ENCODE peak calls at places on chromosomes 12 and 14, in five cellular contexts. X is CD8-positive, alpha-beta T cell; J is right lobe of liver; W is H1; P is astrocyte of the spinal cord. N is an unnamed sample.

GRCh38 chr12:67091204-67091603 is 178.0 kb upstream of the CAND1 start:
- DNase-seq in X (no peak), J (no peak), W (no peak), P (no peak), N (no peak)

GRCh38 chr14:58398495-58398894 is 2.8 kb downstream of the TOMM20L start:
- DNase-seq in X (no peak), J (no peak), W (no peak), P (no peak), N (no peak)

GRCh38 chr14:92783813-92784431 is 10.2 kb upstream of the GOLGA5 start:
- DNase-seq in X (no peak), J (no peak), W (no peak), P (peak; percentile 80), N (peak; percentile 86)

GRCh38 chr14:35506461-35506860 is 27.5 kb upstream of the INSM2 start:
- DNase-seq in X (no peak), J (no peak), W (no peak), P (no peak), N (no peak)

GRCh38 chr12:41402804-41403203 is 214.7 kb downstream of the PDZRN4 start:
- DNase-seq in X (no peak), J (no peak), W (no peak), P (no peak), N (peak; percentile 3)

GRCh38 chr14:50943943-50944646 is at the start of gene PYGL:
- DNase-seq in X (no peak), J (peak; percentile 92), W (peak; percentile 88), P (peak; percentile 58), N (peak; percentile 63)

GRCh38 chr14:95097385-95097784 is 59.9 kb downstream of the DICER1 start:
- DNase-seq in X (no peak), J (no peak), W (no peak), P (no peak), N (peak; percentile 42)

GRCh38 chr14:96911499-96912130 is 114.4 kb downstream of the VRK1 start:
- DNase-seq in X (no peak), J (no peak), W (no peak), P (no peak), N (no peak)

GRCh38 chr14:104341532-104342434 is 203.4 kb downstream of the KIF26A start:
- DNase-seq in X (no peak), J (peak; percentile 66), W (peak; percentile 85), P (no peak), N (peak; percentile 46)

GRCh38 chr12:27554421-27555186 is 30.6 kb downstream of the PPFIBP1 start:
- DNase-seq in X (no peak), J (no peak), W (no peak), P (peak; percentile 61), N (peak; percentile 52)

GRCh38 chr12:3669594-3669993 is 83.3 kb downstream of the CRACR2A start:
- DNase-seq in X (no peak), J (no peak), W (no peak), P (no peak), N (no peak)

GRCh38 chr12:124684496-124684895 is 117.1 kb upstream of the NCOR2 start:
- DNase-seq in X (no peak), J (no peak), W (no peak), P (no peak), N (no peak)

GRCh38 chr14:74618078-74618952 is 6.3 kb upstream of the LTBP2 start:
- DNase-seq in X (peak; percentile 66), J (no peak), W (no peak), P (peak; percentile 80), N (peak; percentile 83)

GRCh38 chr12:20319374-20319773 is 49.0 kb upstream of the PDE3A start:
- DNase-seq in X (no peak), J (no peak), W (no peak), P (no peak), N (peak; percentile 7)

GRCh38 chr12:6158263-6158662 is 33.8 kb upstream of the VWF start:
- DNase-seq in X (no peak), J (no peak), W (no peak), P (no peak), N (peak; percentile 34)

GRCh38 chr12:92400006-92400405 is 254.4 kb upstream of the BTG1 start:
- DNase-seq in X (no peak), J (no peak), W (no peak), P (no peak), N (no peak)

GRCh38 chr12:110345963-110346362 is 57.5 kb downstream of the ANAPC7 start:
- DNase-seq in X (no peak), J (no peak), W (no peak), P (no peak), N (no peak)

GRCh38 chr12:130462558-130462924 is 124.9 kb downstream of the PIWIL1 start:
- DNase-seq in X (no peak), J (no peak), W (no peak), P (no peak), N (no peak)

GRCh38 chr12:51886021-51886710 is 1.7 kb upstream of the ANKRD33 start:
- DNase-seq in X (peak; percentile 44), J (peak; percentile 67), W (no peak), P (peak; percentile 90), N (peak; percentile 97)

DNA sequence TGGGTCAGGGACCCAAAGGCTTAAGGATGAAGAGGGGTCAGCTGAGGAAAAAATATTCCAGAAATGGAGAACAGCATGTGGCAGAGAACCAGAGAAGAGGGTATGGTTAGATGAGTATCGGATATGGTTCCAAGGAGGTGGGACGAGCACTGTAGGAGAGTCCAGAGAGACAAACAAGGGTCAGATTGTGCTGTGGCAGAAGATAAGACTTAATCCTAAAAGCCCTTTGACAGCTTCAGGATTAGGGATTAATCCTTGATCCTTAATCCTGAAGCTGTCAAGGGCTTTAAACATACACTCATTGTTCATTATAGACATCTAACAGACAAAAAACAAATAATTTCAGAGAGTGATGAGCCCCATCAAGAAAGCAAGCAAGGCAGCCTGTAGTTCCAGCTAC is 124.0 kb downstream of the SPTSSA start:
- DNase-seq in X (no peak), J (no peak), W (no peak), P (no peak), N (no peak)
- TF ChIP-seq CTCF in X (no peak), J (no peak), W (no peak), P (no peak), N (no peak)

DNA sequence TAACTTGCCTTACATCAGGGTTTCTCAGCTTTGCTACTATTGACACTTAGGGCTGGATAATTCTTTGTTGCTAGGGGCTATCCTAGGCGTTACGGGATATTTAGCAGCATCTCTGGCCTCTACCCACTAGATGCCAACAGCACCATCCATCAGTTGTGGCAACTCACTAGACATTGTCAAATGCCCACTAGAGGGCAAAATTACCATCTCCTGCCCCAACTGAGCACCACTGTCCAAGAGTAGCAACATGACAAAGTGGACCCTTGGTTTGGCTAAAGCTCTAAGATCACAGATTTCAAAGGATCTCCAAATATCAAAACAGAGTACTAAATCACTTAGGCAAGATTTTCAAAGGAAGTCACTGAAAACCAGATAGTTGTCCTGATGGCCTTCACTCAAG is 251.7 kb upstream of the TBX3 start:
- DNase-seq in X (no peak), J (no peak), W (no peak), P (no peak), N (no peak)
- TF ChIP-seq CTCF in X (no peak), J (peak; percentile 64), W (no peak), P (peak; percentile 25), N (peak; percentile 39)

DNA sequence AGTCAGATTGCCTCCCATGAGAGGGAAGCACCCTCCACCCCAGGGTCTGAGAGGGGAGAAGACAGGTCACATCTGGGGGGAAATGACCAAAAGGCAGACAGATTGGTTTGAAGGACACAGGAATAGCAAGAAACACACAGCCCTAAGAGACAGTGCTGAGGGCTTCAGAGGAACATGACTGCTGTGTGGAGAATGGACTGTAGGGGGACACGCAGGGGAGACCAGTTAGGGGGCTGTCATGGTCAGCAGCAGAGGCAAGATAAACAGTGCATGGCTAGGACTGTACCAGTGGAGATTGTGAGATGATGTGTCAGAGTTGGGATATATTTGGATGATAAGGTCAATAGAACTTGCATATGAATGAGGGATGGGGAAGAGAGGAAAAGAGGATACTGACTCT is 19.7 kb downstream of the SMUG1 start:
- DNase-seq in X (no peak), J (no peak), W (no peak), P (no peak), N (no peak)
- TF ChIP-seq CTCF in X (no peak), J (no peak), W (peak; percentile 56), P (peak; percentile 30), N (no peak)

DNA sequence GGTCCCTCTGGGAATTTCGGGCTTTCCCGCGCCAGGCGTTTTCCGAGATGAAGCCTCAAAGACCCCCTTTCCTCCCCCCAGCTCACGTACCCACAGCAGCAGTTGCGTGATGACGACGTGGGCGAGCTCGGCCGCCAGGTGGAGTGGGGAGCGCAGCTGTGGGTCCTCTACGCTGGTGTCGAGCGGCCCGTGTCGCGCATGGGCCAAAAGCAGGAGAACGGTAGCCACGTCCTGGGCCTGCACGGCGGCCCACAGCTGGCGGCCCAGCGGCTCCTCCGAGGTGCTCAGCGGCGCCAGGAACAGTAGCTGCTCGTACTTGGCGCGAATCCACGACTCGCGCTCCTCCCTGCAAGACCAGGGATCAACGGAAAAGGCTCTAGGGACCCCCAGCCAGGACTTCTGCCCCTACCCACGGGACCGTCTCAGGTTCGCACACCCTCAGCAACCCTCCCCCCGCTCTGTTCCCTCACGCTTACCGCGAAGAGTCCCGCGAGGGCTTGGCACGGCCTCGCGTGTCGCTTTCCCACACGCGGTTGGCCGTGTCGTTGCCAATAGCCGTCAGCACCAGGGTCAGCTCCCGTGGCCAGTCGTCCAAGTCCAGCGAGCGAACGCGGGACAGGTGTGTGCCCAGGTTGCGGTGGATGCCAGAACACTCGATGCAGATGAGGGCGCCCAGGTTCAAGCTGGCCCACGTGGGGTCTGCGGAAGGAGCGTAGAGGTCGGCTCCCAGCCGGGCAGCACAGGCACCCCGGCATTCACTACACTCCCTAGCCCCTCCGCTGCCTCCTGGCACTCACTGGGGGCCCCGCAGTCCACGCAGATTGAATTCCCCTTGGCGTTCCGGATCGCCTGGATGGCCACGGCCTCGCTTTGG is 11.4 kb downstream of the AGAP2 start:
- DNase-seq in X (no peak), J (peak; percentile 64), W (peak; percentile 77), P (peak; percentile 33), N (peak; percentile 46)
- TF ChIP-seq CTCF in X (no peak), J (no peak), W (no peak), P (peak; percentile 43), N (peak; percentile 52)

GRCh38 chr12:13941258-13942249 is 39.8 kb downstream of the GRIN2B start:
- DNase-seq in X (no peak), J (no peak), W (peak; percentile 62), P (peak; percentile 22), N (peak; percentile 6)
- TF ChIP-seq CTCF in X (no peak), J (peak; percentile 66), W (peak; percentile 4), P (no peak), N (no peak)

GRCh38 chr12:14937689-14938088 is 648 bp downstream of the ERP27 start:
- DNase-seq in X (no peak), J (no peak), W (no peak), P (no peak), N (no peak)
- TF ChIP-seq CTCF in X (peak; percentile 40), J (no peak), W (peak; percentile 33), P (no peak), N (peak; percentile 21)

DNA sequence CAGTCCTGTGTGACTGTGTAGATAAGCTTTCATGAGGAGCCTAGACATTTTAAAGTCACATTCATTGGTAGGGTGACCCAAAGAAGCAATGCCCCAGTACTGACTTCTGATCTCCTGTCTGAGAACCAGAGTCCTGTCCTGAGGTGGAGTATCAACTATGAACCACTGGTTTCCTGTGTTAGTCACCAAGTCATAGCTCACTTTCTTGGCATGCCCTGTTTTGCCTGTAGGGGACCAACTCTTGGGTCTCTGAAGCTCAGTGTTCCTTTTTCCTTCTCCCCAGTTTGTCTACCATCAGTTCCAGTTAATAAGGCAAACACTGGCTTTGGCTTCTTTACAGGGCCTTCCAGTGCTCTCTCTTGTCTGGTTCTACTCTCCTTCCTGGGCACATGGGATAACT is 97.4 kb downstream of the C12orf75 start:
- DNase-seq in X (no peak), J (no peak), W (no peak), P (peak; percentile 34), N (peak; percentile 38)
- TF ChIP-seq CTCF in X (no peak), J (no peak), W (no peak), P (peak; percentile 40), N (peak; percentile 35)